ENCODE peak calls at places on chromosomes 7 and 10, in four cellular contexts. B is H1, L is K562, K is HepG2. H is an unnamed sample.

GRCh38 chr10:34049469-34049868 is 715.0 kb upstream of the NRP1 start:
- DNase-seq in B (no peak), L (no peak), K (no peak), H (no peak)

GRCh38 chr7:30157217-30157616 is 22.4 kb downstream of the MTURN start:
- DNase-seq in B (no peak), K (no peak), L (no peak), H (no peak)

GRCh38 chr7:46123-46829 is 146.1 kb upstream of the FAM20C start:
- DNase-seq in K (no peak), B (peak), L (no peak), H (no peak)

GRCh38 chr7:85018498-85018897 is 168.4 kb downstream of the SEMA3D start:
- DNase-seq in L (no peak), K (no peak), B (no peak), H (no peak)

GRCh38 chr7:159035571-159036073 is 109.0 kb downstream of the VIPR2 start:
- DNase-seq in L (no peak), K (no peak), B (peak), H (no peak)

GRCh38 chr10:9219860-9220259 is 1165.4 kb downstream of the GATA3 start:
- DNase-seq in K (no peak), B (no peak), L (no peak), H (no peak)

GRCh38 chr7:73606801-73607691 is 17.3 kb downstream of the MLXIPL start:
- DNase-seq in L (peak), K (peak), B (peak), H (peak)

GRCh38 chr10:60430017-60430416 is 40.3 kb upstream of the ANK3 start:
- DNase-seq in B (no peak), K (no peak), L (no peak), H (no peak)

GRCh38 chr10:117345143-117345542 is 30.1 kb downstream of the PDZD8 start:
- DNase-seq in L (no peak), B (no peak), K (no peak), H (peak)

GRCh38 chr7:133550145-133550544 is 297.3 kb downstream of the EXOC4 start:
- DNase-seq in L (no peak), K (no peak), B (no peak), H (no peak)

GRCh38 chr7:109456116-109456515 is 886.4 kb downstream of the DNAJB9 start:
- DNase-seq in K (no peak), L (no peak), B (no peak), H (no peak)

GRCh38 chr7:130272456-130273080 is 5.9 kb downstream of the CPA2 start:
- DNase-seq in K (no peak), B (peak), L (no peak), H (no peak)

GRCh38 chr10:61733358-61733940 is 70.7 kb downstream of the CABCOCO1 start:
- DNase-seq in B (no peak), K (peak), L (peak), H (peak)

GRCh38 chr10:71219918-71220688 is 7.7 kb downstream of the UNC5B start:
- DNase-seq in B (no peak), K (no peak), L (no peak), H (no peak)

GRCh38 chr7:6026011-6026819 is 5.0 kb upstream of the ANKRD61 start:
- DNase-seq in K (peak), B (peak), L (peak), H (peak)

GRCh38 chr7:152607007-152607406 is 68.9 kb downstream of the XRCC2 start:
- DNase-seq in L (no peak), K (no peak), B (no peak), H (no peak)

GRCh38 chr10:132762267-132762666 is 23.7 kb downstream of the NKX6-2 start:
- DNase-seq in K (no peak), B (no peak), L (no peak), H (no peak)

GRCh38 chr7:34652784-34653183 is 5.2 kb upstream of the NPSR1 start:
- DNase-seq in B (no peak), L (no peak), K (peak), H (no peak)

GRCh38 chr7:94182721-94183120 is 178.6 kb upstream of the BET1 start:
- DNase-seq in K (no peak), B (no peak), L (no peak), H (no peak)

GRCh38 chr7:34564091-34564490 is 93.9 kb upstream of the NPSR1 start:
- DNase-seq in B (no peak), L (no peak), K (no peak), H (no peak)

GRCh38 chr10:43971981-43972380 is 323.3 kb upstream of the ZNF32 start:
- DNase-seq in L (no peak), K (no peak), B (no peak), H (no peak)

GRCh38 chr10:123869015-123869414 is 22.6 kb downstream of the CPXM2 start:
- DNase-seq in K (no peak), L (no peak), B (peak), H (no peak)

GRCh38 chr7:2932761-2933251 is 88.7 kb upstream of the GNA12 start:
- DNase-seq in K (no peak), B (no peak), L (no peak), H (no peak)

GRCh38 chr7:137878333-137878961 is 31.7 kb upstream of the DGKI start:
- DNase-seq in B (no peak), L (peak), K (no peak), H (no peak)

GRCh38 chr10:8312861-8313260 is 258.4 kb downstream of the GATA3 start:
- DNase-seq in B (no peak), K (no peak), L (no peak), H (no peak)

GRCh38 chr10:102759497-102760210 is 15.9 kb downstream of the WBP1L start:
- DNase-seq in L (no peak), B (no peak), K (no peak), H (no peak)

GRCh38 chr10:3426190-3426845 is 253.7 kb upstream of the PITRM1 start:
- DNase-seq in L (no peak), B (no peak), K (peak), H (peak)

GRCh38 chr10:22453948-22454347 is 108.7 kb downstream of the SPAG6 start:
- DNase-seq in L (no peak), K (no peak), B (no peak), H (no peak)
- TF ChIP-seq RFX5 in L (no peak), K (no peak), B (no peak), H (no peak)

DNA sequence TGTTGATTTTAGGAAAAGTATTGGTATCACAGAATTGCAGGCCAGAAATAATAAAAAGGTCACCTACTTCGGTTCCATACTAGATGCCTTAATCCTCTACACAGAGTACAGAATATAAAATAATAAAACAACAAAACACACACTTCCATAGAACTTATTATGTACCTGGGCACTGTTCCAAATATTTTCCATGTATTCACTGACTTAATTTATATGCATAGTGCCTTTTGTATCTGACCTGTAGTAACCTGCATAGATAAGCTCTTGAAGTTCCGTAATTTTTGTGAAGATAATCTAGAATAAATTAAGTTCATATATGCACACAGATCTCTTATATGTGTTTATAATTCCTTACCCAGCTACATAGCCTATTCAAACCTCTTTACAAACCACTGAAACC is 78.3 kb downstream of the RAPGEF5 start:
- DNase-seq in B (no peak), K (no peak), L (no peak), H (no peak)
- TF ChIP-seq MAFK in B (no peak), K (no peak), L (no peak), H (no peak)

DNA sequence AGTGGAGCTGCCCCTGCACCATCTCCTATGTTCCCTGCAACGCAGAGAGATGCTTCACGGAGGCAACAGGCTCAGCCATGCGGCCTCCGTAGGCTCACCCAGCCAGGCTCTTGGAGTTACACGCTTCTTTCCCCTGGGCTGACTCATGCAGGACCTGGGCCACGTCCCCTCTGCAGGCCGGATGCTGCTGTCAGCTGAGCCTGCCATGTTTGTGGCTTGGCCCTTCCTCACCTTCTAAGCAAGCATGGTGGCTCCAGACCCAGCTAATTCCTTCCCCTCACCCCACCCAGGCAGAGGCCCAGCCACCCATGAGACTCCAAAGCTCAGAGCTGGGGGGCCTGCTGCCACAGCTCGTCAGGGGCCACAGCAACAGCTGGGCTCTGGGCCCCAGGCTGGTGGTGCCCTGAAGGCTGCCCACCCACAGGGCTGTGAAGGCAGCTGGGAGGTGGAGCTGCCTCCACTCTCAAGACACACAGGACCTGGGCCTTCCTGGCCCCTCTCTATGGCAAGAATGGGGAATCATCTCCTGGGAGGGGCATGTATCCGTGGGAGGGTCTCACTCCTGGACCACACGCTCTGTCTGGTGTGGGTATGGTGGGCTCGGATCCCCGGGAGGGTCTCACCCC is 219.6 kb downstream of the ELFN1 start:
- DNase-seq in L (no peak), B (no peak), K (no peak), H (no peak)
- TF ChIP-seq JUN in L (no peak), B (no peak), K (no peak), H (no peak)

GRCh38 chr7:75823198-75823910 is 9.7 kb upstream of the CCL24 start:
- DNase-seq in L (no peak), B (no peak), K (no peak), H (no peak)
- TF ChIP-seq RFX5 in L (no peak), B (no peak), K (no peak), H (no peak)

DNA sequence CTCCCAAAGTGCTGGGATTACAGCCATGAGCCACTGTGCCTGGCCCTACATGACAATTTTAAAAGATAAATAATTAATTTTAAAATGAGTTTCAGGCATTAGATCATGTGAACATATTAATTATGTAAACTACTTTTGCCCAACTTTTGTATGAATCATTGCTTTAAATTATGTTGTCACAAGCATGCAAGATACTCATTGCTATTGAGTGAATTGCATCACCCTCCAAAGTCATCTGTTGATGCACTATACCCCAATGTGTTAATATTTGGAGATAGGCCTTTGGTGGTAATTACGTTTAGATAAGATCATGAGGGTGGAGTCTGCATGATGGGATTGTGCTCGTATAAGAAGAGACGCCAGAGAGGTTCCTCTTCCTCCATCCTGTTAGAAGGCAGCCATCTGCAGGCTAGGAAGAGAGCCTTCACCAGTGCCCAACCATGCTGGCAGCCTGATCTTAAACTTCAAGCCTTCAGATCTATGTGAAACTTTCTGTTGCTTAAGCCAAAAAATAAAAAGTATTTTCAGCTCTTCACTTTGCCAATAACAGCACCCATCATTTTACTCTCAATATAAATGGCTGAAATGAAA is 95.2 kb upstream of the MAGI2 start:
- DNase-seq in K (peak), L (no peak), B (no peak), H (no peak)
- TF ChIP-seq MAFK in K (no peak), L (no peak), B (no peak), H (no peak)

GRCh38 chr10:95650232-95650631 is 6.3 kb downstream of the ALDH18A1 start:
- DNase-seq in L (no peak), K (no peak), B (no peak), H (no peak)

GRCh38 chr10:95648138-95648537 is 8.4 kb downstream of the ALDH18A1 start:
- DNase-seq in B (no peak), L (no peak), K (no peak), H (no peak)

GRCh38 chr10:95640891-95641315 is 15.6 kb downstream of the ALDH18A1 start:
- DNase-seq in K (peak), B (no peak), L (no peak), H (no peak)

GRCh38 chr10:95644935-95645334 is 11.6 kb downstream of the ALDH18A1 start:
- DNase-seq in B (no peak), K (no peak), L (peak), H (no peak)

GRCh38 chr10:95646160-95646559 is 10.4 kb downstream of the ALDH18A1 start:
- DNase-seq in L (peak), K (peak), B (no peak), H (no peak)
- TF ChIP-seq JUN in L (no peak), K (no peak), B (no peak), H (no peak)

GRCh38 chr10:113686028-113686427 is 6.3 kb downstream of the CASP7 start:
- DNase-seq in B (no peak), L (no peak), K (no peak), H (no peak)

GRCh38 chr10:113680172-113681111 is 730 bp downstream of the CASP7 start:
- DNase-seq in K (peak), L (peak), B (no peak), H (peak)

GRCh38 chr10:113681533-113682470 is 2.1 kb downstream of the CASP7 start:
- DNase-seq in B (no peak), K (no peak), L (no peak), H (no peak)

GRCh38 chr10:113679463-113680171 is at the start of gene CASP7:
- DNase-seq in B (peak), L (peak), K (peak), H (peak)

GRCh38 chr10:113683300-113683699 is 3.6 kb downstream of the CASP7 start:
- DNase-seq in L (no peak), K (no peak), B (no peak), H (no peak)
- TF ChIP-seq RFX5 in L (no peak), K (no peak), B (no peak), H (no peak)

DNA sequence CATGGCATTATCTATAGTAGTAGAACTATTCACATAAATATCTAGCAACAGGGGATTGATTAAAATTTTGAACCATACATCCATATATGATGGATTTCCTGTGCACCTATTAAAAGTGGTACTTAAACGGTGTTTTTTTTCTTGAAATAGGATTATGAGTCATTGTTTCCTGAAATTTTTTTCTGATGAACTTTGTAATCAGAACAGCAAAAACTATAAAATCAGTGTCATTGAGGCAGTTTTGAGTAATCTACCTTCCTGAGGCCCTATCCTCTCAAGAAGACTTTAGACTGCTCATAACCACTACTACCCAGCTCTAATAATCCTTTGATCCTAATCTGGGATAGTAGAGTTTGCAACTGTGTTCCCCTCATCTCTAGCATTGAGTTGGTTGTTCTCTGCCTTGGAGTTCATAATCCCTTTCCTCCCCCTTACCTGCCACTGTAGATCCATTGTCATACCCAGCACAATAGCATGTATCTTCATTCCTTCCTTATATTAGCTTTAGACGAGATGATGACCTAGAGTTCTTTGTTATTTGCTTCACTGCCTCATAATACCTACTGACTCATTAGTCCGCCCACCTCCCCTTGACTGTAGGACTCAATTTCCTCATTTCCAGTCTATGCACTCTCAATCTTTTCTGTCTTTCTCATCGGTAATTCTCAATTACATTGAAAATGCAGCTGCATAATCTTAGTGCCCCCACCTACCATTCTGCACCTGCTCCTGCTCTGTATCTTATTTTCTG is 133.4 kb downstream of the LRRC4 start:
- DNase-seq in L (no peak), B (no peak), K (no peak), H (no peak)
- TF ChIP-seq MAFK in L (no peak), B (no peak), K (no peak), H (no peak)

GRCh38 chr7:143434660-143435059 is 8.6 kb upstream of the TAS2R60 start:
- DNase-seq in K (no peak), L (peak), B (no peak), H (no peak)
- TF ChIP-seq JUN in K (no peak), L (no peak), B (no peak), H (no peak)

GRCh38 chr10:73359492-73359891 is 828 bp upstream of the CFAP70 start:
- DNase-seq in K (no peak), B (no peak), L (no peak), H (no peak)
- TF ChIP-seq RFX5 in K (no peak), B (no peak), L (no peak), H (no peak)

H was measured in A549.